ENCODE peak calls at places on chromosome 16, in seven cellular contexts. One of them, this sample, is unnamed.

GRCh38 chr16:75319513-75320401 is 68.3 kb upstream of the BCAR1 start:
- DNase-seq in upper lobe of left lung: no peak
- DNase-seq in mucosa of descending colon: no peak
- DNase-seq in HL-60: no peak
- DNase-seq in GM12865: peak; percentile 83
- DNase-seq in fibroblast of pulmonary artery: peak; percentile 90
- DNase-seq in MM.1S: peak; percentile 53
- DNase-seq in this sample: no peak

GRCh38 chr16:88318521-88318920 is 64.2 kb upstream of the ZNF469 start:
- DNase-seq in MM.1S: no peak
- DNase-seq in upper lobe of left lung: no peak
- DNase-seq in fibroblast of pulmonary artery: no peak
- DNase-seq in HL-60: no peak
- DNase-seq in GM12865: no peak
- DNase-seq in mucosa of descending colon: no peak
- DNase-seq in this sample: no peak

GRCh38 chr16:30760160-30760559 is 1.7 kb downstream of the CFAP119 start:
- DNase-seq in mucosa of descending colon: peak; percentile 53
- DNase-seq in upper lobe of left lung: no peak
- DNase-seq in HL-60: no peak
- DNase-seq in GM12865: no peak
- DNase-seq in fibroblast of pulmonary artery: no peak
- DNase-seq in MM.1S: no peak
- DNase-seq in this sample: no peak

GRCh38 chr16:49499018-49499785 is 125.6 kb downstream of the C16orf78 start:
- DNase-seq in upper lobe of left lung: no peak
- DNase-seq in HL-60: no peak
- DNase-seq in fibroblast of pulmonary artery: no peak
- DNase-seq in mucosa of descending colon: no peak
- DNase-seq in GM12865: no peak
- DNase-seq in MM.1S: no peak
- DNase-seq in this sample: no peak

GRCh38 chr16:84836234-84836647 is 16.5 kb downstream of the CRISPLD2 start:
- DNase-seq in mucosa of descending colon: peak; percentile 77
- DNase-seq in GM12865: no peak
- DNase-seq in HL-60: no peak
- DNase-seq in fibroblast of pulmonary artery: peak; percentile 100
- DNase-seq in MM.1S: no peak
- DNase-seq in upper lobe of left lung: peak; percentile 82
- DNase-seq in this sample: peak; percentile 67

GRCh38 chr16:58378401-58378800 is 13.9 kb upstream of the GINS3 start:
- DNase-seq in GM12865: no peak
- DNase-seq in HL-60: no peak
- DNase-seq in upper lobe of left lung: no peak
- DNase-seq in mucosa of descending colon: no peak
- DNase-seq in fibroblast of pulmonary artery: no peak
- DNase-seq in MM.1S: no peak
- DNase-seq in this sample: no peak

GRCh38 chr16:20410153-20410723 is 904 bp downstream of the ACSM5 start:
- DNase-seq in GM12865: peak; percentile 69
- DNase-seq in mucosa of descending colon: no peak
- DNase-seq in fibroblast of pulmonary artery: no peak
- DNase-seq in MM.1S: no peak
- DNase-seq in upper lobe of left lung: no peak
- DNase-seq in HL-60: no peak
- DNase-seq in this sample: no peak

GRCh38 chr16:74896389-74897370 is 88.2 kb downstream of the WDR59 start:
- DNase-seq in HL-60: no peak
- DNase-seq in GM12865: no peak
- DNase-seq in upper lobe of left lung: no peak
- DNase-seq in MM.1S: no peak
- DNase-seq in fibroblast of pulmonary artery: peak; percentile 42
- DNase-seq in mucosa of descending colon: no peak
- DNase-seq in this sample: no peak

GRCh38 chr16:73032548-73033270 is 15.2 kb downstream of the ZFHX3 start:
- DNase-seq in GM12865: peak; percentile 68
- DNase-seq in HL-60: no peak
- DNase-seq in MM.1S: no peak
- DNase-seq in upper lobe of left lung: no peak
- DNase-seq in mucosa of descending colon: no peak
- DNase-seq in fibroblast of pulmonary artery: no peak
- DNase-seq in this sample: no peak

GRCh38 chr16:51103590-51103989 is 47.5 kb downstream of the SALL1 start:
- DNase-seq in upper lobe of left lung: no peak
- DNase-seq in mucosa of descending colon: no peak
- DNase-seq in GM12865: no peak
- DNase-seq in HL-60: no peak
- DNase-seq in MM.1S: no peak
- DNase-seq in fibroblast of pulmonary artery: no peak
- DNase-seq in this sample: no peak

GRCh38 chr16:88321635-88322499 is 60.9 kb upstream of the ZNF469 start:
- DNase-seq in mucosa of descending colon: peak; percentile 23
- DNase-seq in upper lobe of left lung: no peak
- DNase-seq in HL-60: no peak
- DNase-seq in GM12865: no peak
- DNase-seq in fibroblast of pulmonary artery: no peak
- DNase-seq in MM.1S: no peak
- DNase-seq in this sample: no peak

GRCh38 chr16:46862555-46863447 is 21.4 kb upstream of the GPT2 start:
- DNase-seq in GM12865: no peak
- DNase-seq in MM.1S: no peak
- DNase-seq in upper lobe of left lung: peak; percentile 38
- DNase-seq in mucosa of descending colon: no peak
- DNase-seq in fibroblast of pulmonary artery: no peak
- DNase-seq in HL-60: no peak
- DNase-seq in this sample: no peak

GRCh38 chr16:46897471-46897870 is 13.3 kb downstream of the GPT2 start:
- DNase-seq in HL-60: no peak
- DNase-seq in mucosa of descending colon: no peak
- DNase-seq in fibroblast of pulmonary artery: no peak
- DNase-seq in upper lobe of left lung: peak; percentile 58
- DNase-seq in MM.1S: no peak
- DNase-seq in GM12865: no peak
- DNase-seq in this sample: no peak

GRCh38 chr16:87003414-87003755 is 313.8 kb downstream of the C16orf95 start:
- DNase-seq in fibroblast of pulmonary artery: no peak
- DNase-seq in HL-60: no peak
- DNase-seq in mucosa of descending colon: no peak
- DNase-seq in GM12865: no peak
- DNase-seq in MM.1S: no peak
- DNase-seq in upper lobe of left lung: no peak
- DNase-seq in this sample: no peak

GRCh38 chr16:4882633-4883285 is 35.5 kb downstream of the UBN1 start:
- DNase-seq in MM.1S: no peak
- DNase-seq in fibroblast of pulmonary artery: peak; percentile 59
- DNase-seq in HL-60: no peak
- DNase-seq in mucosa of descending colon: no peak
- DNase-seq in upper lobe of left lung: no peak
- DNase-seq in GM12865: no peak
- DNase-seq in this sample: no peak

GRCh38 chr16:57364143-57364542 is 5.6 kb downstream of the CCL22 start:
- DNase-seq in fibroblast of pulmonary artery: no peak
- DNase-seq in upper lobe of left lung: no peak
- DNase-seq in MM.1S: no peak
- DNase-seq in GM12865: no peak
- DNase-seq in mucosa of descending colon: no peak
- DNase-seq in HL-60: no peak
- DNase-seq in this sample: no peak

GRCh38 chr16:85125570-85126382 is 13.5 kb upstream of the CIBAR2 start:
- DNase-seq in mucosa of descending colon: no peak
- DNase-seq in GM12865: no peak
- DNase-seq in HL-60: no peak
- DNase-seq in MM.1S: no peak
- DNase-seq in fibroblast of pulmonary artery: no peak
- DNase-seq in upper lobe of left lung: no peak
- DNase-seq in this sample: no peak

GRCh38 chr16:56306690-56307533 is 115.6 kb downstream of the GNAO1 start:
- DNase-seq in fibroblast of pulmonary artery: no peak
- DNase-seq in mucosa of descending colon: no peak
- DNase-seq in HL-60: no peak
- DNase-seq in GM12865: no peak
- DNase-seq in MM.1S: no peak
- DNase-seq in upper lobe of left lung: peak; percentile 57
- DNase-seq in this sample: no peak

GRCh38 chr16:85675528-85675927 is 13.2 kb downstream of the GINS2 start:
- DNase-seq in upper lobe of left lung: no peak
- DNase-seq in GM12865: no peak
- DNase-seq in fibroblast of pulmonary artery: peak; percentile 60
- DNase-seq in HL-60: peak; percentile 36
- DNase-seq in MM.1S: no peak
- DNase-seq in mucosa of descending colon: no peak
- DNase-seq in this sample: no peak

GRCh38 chr16:85469929-85470590 is 143.1 kb upstream of the GSE1 start:
- DNase-seq in upper lobe of left lung: no peak
- DNase-seq in mucosa of descending colon: no peak
- DNase-seq in GM12865: no peak
- DNase-seq in fibroblast of pulmonary artery: no peak
- DNase-seq in MM.1S: no peak
- DNase-seq in HL-60: no peak
- DNase-seq in this sample: no peak

GRCh38 chr16:590165-590874 is 454 bp downstream of the RAB40C start:
- DNase-seq in fibroblast of pulmonary artery: peak; percentile 46
- DNase-seq in GM12865: no peak
- DNase-seq in HL-60: no peak
- DNase-seq in MM.1S: no peak
- DNase-seq in mucosa of descending colon: peak; percentile 75
- DNase-seq in upper lobe of left lung: no peak
- DNase-seq in this sample: no peak
- TF ChIP-seq CTCF in fibroblast of pulmonary artery: no peak
- TF ChIP-seq CTCF in GM12865: no peak
- TF ChIP-seq CTCF in HL-60: no peak
- TF ChIP-seq CTCF in MM.1S: no peak
- TF ChIP-seq CTCF in mucosa of descending colon: no peak
- TF ChIP-seq CTCF in upper lobe of left lung: peak; percentile 25
- TF ChIP-seq CTCF in this sample: no peak

GRCh38 chr16:28873543-28874201 is 4.6 kb upstream of the ATP2A1 start:
- DNase-seq in upper lobe of left lung: no peak
- DNase-seq in HL-60: peak; percentile 49
- DNase-seq in MM.1S: peak; percentile 21
- DNase-seq in fibroblast of pulmonary artery: peak; percentile 14
- DNase-seq in GM12865: peak; percentile 47
- DNase-seq in mucosa of descending colon: no peak
- DNase-seq in this sample: peak; percentile 40
- TF ChIP-seq CTCF in upper lobe of left lung: peak; percentile 69
- TF ChIP-seq CTCF in HL-60: peak; percentile 72
- TF ChIP-seq CTCF in MM.1S: peak; percentile 71
- TF ChIP-seq CTCF in fibroblast of pulmonary artery: peak; percentile 66
- TF ChIP-seq CTCF in GM12865: peak; percentile 88
- TF ChIP-seq CTCF in mucosa of descending colon: peak; percentile 61
- TF ChIP-seq CTCF in this sample: peak; percentile 50

GRCh38 chr16:16062023-16062932 is 112.9 kb downstream of the ABCC1 start:
- DNase-seq in upper lobe of left lung: no peak
- DNase-seq in MM.1S: no peak
- DNase-seq in fibroblast of pulmonary artery: peak; percentile 28
- DNase-seq in mucosa of descending colon: no peak
- DNase-seq in GM12865: peak; percentile 11
- DNase-seq in HL-60: peak; percentile 96
- DNase-seq in this sample: no peak
- TF ChIP-seq CTCF in upper lobe of left lung: no peak
- TF ChIP-seq CTCF in MM.1S: no peak
- TF ChIP-seq CTCF in fibroblast of pulmonary artery: no peak
- TF ChIP-seq CTCF in mucosa of descending colon: no peak
- TF ChIP-seq CTCF in GM12865: no peak
- TF ChIP-seq CTCF in HL-60: peak; percentile 33
- TF ChIP-seq CTCF in this sample: no peak

GRCh38 chr16:8648867-8649266 is 25.6 kb upstream of the ABAT start:
- DNase-seq in HL-60: no peak
- DNase-seq in upper lobe of left lung: no peak
- DNase-seq in GM12865: no peak
- DNase-seq in mucosa of descending colon: no peak
- DNase-seq in fibroblast of pulmonary artery: no peak
- DNase-seq in MM.1S: no peak
- DNase-seq in this sample: no peak
- TF ChIP-seq CTCF in HL-60: no peak
- TF ChIP-seq CTCF in upper lobe of left lung: no peak
- TF ChIP-seq CTCF in GM12865: no peak
- TF ChIP-seq CTCF in mucosa of descending colon: no peak
- TF ChIP-seq CTCF in fibroblast of pulmonary artery: no peak
- TF ChIP-seq CTCF in MM.1S: no peak
- TF ChIP-seq CTCF in this sample: no peak

DNA sequence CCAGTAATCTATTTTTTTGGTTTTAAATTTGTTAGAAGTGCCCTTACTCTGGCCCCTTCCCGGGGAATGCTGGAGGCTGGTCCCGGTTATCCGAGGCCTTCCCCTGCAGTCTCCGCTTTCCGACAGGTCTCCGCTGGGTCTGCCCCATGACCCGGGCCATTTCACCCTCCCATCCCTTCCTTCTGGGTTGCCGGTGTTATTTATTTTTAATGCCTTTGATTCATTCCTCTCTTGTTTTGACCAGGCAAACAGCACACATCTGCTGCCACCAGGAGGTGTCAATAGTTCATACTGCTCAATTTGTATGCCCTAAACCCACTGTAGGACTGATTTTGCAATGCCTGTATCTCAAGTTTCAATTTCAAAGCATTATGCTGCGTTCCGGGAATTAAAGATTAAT is 113.2 kb upstream of the IRX5 start:
- DNase-seq in mucosa of descending colon: no peak
- DNase-seq in GM12865: no peak
- DNase-seq in MM.1S: peak; percentile 40
- DNase-seq in fibroblast of pulmonary artery: peak; percentile 1
- DNase-seq in upper lobe of left lung: peak; percentile 1
- DNase-seq in HL-60: no peak
- DNase-seq in this sample: peak; percentile 8
- TF ChIP-seq CTCF in mucosa of descending colon: no peak
- TF ChIP-seq CTCF in GM12865: no peak
- TF ChIP-seq CTCF in MM.1S: peak; percentile 44
- TF ChIP-seq CTCF in fibroblast of pulmonary artery: no peak
- TF ChIP-seq CTCF in upper lobe of left lung: peak; percentile 61
- TF ChIP-seq CTCF in HL-60: no peak
- TF ChIP-seq CTCF in this sample: no peak

This sample was measured in nephron progenitor cell.